ENCODE peak calls at places on chromosomes 16 and 17, in six cellular contexts. C is H1, A is GM12891, E is GM12878, G is HepG2, M is K562. S is an unnamed sample.

GRCh38 chr16:23206986-23207385 is 24.4 kb downstream of the SCNN1G start:
- DNase-seq in C (no peak), A (no peak), E (no peak), G (no peak), M (no peak), S (no peak)

GRCh38 chr17:79160980-79161621 is 86.5 kb downstream of the ENGASE start:
- DNase-seq in C (no peak), A (no peak), E (no peak), G (no peak), M (peak), S (no peak)

GRCh38 chr17:36936455-36936934 is 780 bp upstream of the LHX1 start:
- DNase-seq in C (peak), A (no peak), E (no peak), G (no peak), M (no peak), S (no peak)

GRCh38 chr17:17641621-17642409 is 39.4 kb upstream of the RAI1 start:
- DNase-seq in C (peak), A (peak), E (peak), G (peak), M (peak), S (peak)

GRCh38 chr17:68449021-68449739 is 8.1 kb downstream of the WIPI1 start:
- DNase-seq in C (no peak), A (no peak), E (no peak), G (no peak), M (no peak), S (no peak)

GRCh38 chr16:50473375-50473945 is 74.7 kb upstream of the NKD1 start:
- DNase-seq in C (no peak), A (no peak), E (peak), G (peak), M (no peak), S (no peak)

GRCh38 chr17:40914456-40914855 is 23.0 kb downstream of the KRT23 start:
- DNase-seq in C (no peak), A (no peak), E (no peak), G (no peak), M (no peak), S (no peak)

GRCh38 chr16:4266372-4266771 is 6.5 kb downstream of the TFAP4 start:
- DNase-seq in C (peak), A (no peak), E (no peak), G (peak), M (peak), S (no peak)

DNA sequence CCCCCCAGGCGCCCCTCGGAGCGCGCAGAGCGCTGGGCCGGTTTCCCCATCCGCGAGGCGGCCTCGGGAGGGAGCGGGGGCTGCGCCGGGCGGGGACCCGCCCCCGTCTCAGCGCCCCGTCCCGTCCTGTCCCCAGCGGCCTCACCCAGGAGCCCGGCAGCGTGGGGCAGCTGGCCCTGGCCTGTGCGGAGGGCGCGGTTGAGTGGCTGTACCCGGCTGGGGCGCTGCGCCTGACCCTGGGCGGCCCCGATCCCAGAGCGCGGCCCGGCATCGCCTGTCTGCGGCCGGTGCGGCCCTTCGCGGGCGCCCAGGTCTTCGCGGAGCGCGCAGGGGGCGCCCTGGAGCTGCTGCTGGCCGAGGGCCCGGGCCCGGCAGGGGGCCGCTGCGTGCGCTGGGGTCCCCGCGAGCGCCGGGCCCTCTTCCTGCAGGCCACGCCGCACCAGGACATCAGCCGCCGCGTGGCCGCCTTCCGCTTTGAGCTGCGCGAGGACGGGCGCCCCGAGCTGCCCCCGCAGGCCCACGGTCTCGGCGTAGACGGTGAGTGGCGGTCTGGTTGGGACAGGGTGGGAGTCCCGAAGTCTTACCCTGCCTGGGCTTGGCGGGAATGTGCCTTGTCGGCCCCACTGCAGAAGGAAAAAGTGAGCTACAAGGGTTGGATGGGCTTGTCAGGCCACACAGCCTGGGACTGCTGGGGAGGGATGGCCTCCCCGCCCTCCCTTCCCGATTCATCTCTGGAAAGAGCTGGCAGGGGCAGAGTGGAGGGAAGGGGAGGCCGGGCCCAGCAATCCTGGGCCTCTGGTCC is 731 bp downstream of the METRN start:
- DNase-seq in C (no peak), A (no peak), E (no peak), G (no peak), M (peak), S (no peak)
- TF ChIP-seq POLR2AphosphoS5 in C (no peak), A (no peak), E (no peak), G (no peak), M (no peak), S (no peak)

DNA sequence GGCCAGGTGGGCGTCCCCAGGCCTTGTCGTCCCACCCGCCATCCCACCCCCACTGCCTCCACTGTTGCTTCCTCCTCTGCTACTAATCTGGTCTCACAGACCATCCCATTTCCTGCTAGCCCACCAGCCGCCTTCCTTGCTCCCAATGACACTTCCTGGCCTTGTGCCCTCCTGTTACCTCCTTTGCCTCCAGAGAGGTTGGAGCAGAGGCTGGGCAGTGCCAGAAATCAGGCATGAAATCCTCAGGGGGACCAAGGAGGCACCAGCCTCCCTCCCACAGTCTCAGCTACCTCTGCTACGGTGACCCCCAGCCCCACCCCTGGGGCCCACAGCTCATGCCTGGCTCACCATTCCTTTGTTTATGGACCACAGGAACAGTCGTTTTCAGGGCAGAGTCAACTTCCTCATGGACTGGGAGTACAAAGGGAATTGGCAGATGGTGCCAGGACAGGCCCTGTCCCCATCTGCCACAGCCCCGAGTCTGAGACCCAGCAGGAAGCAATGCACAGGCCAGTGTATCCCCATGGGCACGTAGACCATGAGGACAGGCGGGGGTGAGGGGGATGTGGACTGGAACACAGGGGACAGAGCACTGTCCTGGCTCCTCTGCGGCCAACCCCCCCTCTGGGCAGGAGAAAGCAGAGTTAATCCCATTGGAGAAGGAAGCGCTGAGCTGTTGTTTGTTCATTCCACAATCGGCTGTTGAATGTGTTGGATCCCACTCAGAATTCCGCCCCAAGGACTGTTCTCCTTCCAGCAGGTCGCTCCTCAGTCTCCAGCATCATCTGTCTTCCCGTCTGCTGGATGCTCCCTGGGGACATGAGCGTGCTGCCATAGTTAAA is 2.2 kb upstream of the CDH5 start:
- DNase-seq in C (no peak), A (no peak), E (no peak), G (no peak), M (no peak), S (no peak)
- TF ChIP-seq TAF1 in C (no peak), A (no peak), E (no peak), G (no peak), M (no peak), S (no peak)

GRCh38 chr16:67104061-67104460 is 5.7 kb upstream of the PHAF1 start:
- DNase-seq in C (peak), A (no peak), E (no peak), G (peak), M (no peak), S (no peak)

GRCh38 chr16:67105881-67106280 is 3.9 kb upstream of the PHAF1 start:
- DNase-seq in C (no peak), A (no peak), E (no peak), G (no peak), M (no peak), S (no peak)

GRCh38 chr16:67108489-67108888 is 1.3 kb upstream of the PHAF1 start:
- DNase-seq in C (no peak), A (no peak), E (no peak), G (no peak), M (no peak), S (no peak)

GRCh38 chr16:67104845-67105244 is 4.9 kb upstream of the PHAF1 start:
- DNase-seq in C (no peak), A (no peak), E (no peak), G (no peak), M (no peak), S (no peak)

GRCh38 chr16:67105251-67105650 is 4.5 kb upstream of the PHAF1 start:
- DNase-seq in C (no peak), A (no peak), E (no peak), G (no peak), M (no peak), S (no peak)
- TF ChIP-seq POLR2A in C (no peak), A (no peak), E (no peak), G (no peak), M (no peak), S (no peak)

GRCh38 chr16:31451681-31452351 is 7.5 kb upstream of the ARMC5 start:
- DNase-seq in C (no peak), A (no peak), E (no peak), G (peak), M (peak), S (no peak)
- TF ChIP-seq POLR2AphosphoS5 in C (no peak), A (no peak), E (no peak), G (no peak), M (no peak), S (no peak)

DNA sequence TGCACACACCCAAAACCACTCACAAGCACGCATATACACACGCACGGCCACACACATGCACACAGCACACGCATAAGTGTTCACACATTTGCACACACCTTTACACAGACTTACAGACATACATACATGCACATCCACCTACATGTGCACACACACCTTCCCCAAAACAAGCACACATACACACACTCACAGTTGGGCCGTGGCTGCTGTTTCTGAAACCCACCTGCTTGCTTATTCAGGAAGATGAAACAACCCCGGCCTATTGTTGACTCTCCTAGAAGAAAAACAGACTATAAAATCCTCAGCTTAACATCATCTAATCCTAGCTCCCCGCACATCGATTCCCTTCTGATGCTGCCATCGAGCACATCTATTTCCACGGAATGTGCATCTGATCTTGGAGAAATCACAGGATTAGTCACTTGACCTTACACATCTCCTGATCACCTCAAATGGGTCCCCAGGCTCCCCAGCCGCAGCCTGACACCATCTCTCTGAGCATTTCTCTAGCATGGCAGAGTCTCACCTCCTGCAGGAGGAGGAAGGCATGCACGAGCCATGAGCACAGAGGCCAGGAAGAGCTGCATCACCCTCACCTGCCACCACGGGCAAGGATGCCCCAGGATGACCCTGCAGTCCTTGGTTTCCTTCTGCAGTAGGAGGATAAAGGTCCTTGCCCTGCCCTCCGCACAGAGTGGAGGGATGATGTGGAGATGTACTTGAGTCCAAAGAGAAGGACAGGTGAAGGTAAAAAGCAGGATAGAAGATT is 105.8 kb upstream of the CDH5 start:
- DNase-seq in C (no peak), A (no peak), E (no peak), G (no peak), M (no peak), S (no peak)
- TF ChIP-seq TAF1 in C (no peak), A (no peak), E (no peak), G (no peak), M (no peak), S (no peak)

GRCh38 chr16:2720719-2721633 is 952 bp upstream of the PRSS27 start:
- DNase-seq in C (peak), A (peak), E (peak), G (peak), M (peak), S (peak)
- TF ChIP-seq POLR2A in C (peak), A (no peak), E (peak), G (no peak), M (peak), S (peak)

DNA sequence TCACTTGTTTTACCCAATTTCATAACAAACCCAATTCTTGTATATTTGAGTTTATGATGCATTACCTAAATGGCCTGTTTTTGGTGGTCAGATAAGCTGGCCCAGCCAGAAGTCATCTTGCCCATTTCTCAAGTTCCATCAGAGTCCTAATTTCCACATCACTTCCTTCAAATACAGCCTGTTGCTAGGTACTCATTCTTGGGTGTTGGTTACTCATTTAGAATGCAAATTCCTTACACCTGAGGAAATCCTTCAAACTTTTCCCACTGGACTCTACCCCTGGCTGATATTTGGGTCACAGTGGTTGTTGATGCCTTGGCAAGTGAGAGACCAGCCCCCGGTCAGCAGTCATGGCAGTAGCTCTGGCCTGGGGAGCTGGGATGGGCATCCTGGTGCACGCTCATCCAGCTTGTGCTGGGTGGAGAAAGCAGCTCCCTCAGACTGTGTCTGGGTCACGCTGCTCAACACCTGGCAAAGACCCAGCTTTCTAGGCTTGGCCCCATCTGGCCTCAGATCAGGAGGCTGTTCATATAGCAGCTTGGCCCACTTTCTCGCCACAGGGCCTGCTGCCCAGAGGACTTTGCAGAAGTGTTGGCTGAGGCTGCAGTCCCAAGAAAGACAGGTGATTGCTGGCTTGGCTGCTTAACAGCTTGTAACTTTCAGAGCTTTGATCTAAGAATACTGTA is 25.8 kb downstream of the WSB1 start:
- DNase-seq in C (peak), A (no peak), E (no peak), G (no peak), M (no peak), S (no peak)
- TF ChIP-seq POLR2AphosphoS5 in C (no peak), A (no peak), E (no peak), G (no peak), M (no peak), S (no peak)

GRCh38 chr17:57086069-57086930 is 1.3 kb downstream of the AKAP1 start:
- DNase-seq in C (peak), A (no peak), E (no peak), G (peak), M (peak), S (no peak)
- TF ChIP-seq TAF1 in C (no peak), A (no peak), E (no peak), G (peak), M (no peak), S (no peak)